ENCODE peak calls at places on chromosomes 5 and 9, in nine cellular contexts. G is CD8-positive, alpha-beta T cell; P is heart right ventricle; T is Karpas-422; K is effector memory CD4-positive, alpha-beta T cell; W is tibial artery; H is heart left ventricle; O is CD4-positive, alpha-beta memory T cell; X is aorta. C is an unnamed sample. For H3K27me3 and H3K36me3, the result is how much of the 10 kb centered on the place peaks cover.

GRCh38 chr5:54738118-54738972 is 220.8 kb downstream of the SNX18 start:
- DNase-seq in H (peak), K (no peak), G (no peak), X (peak), P (peak), T (no peak), O (no peak), W (peak), C (no peak)

GRCh38 chr5:179451813-179452196 is 98.5 kb upstream of the RUFY1 start:
- DNase-seq in H (no peak), G (no peak), K (no peak), O (no peak), W (no peak), P (no peak), T (no peak), X (no peak), C (no peak)

GRCh38 chr5:125126050-125126449 is 379.6 kb upstream of the ZNF608 start:
- DNase-seq in O (no peak), W (no peak), T (no peak), X (no peak), P (no peak), H (no peak), G (no peak), K (no peak), C (no peak)

GRCh38 chr5:127080001-127080478 is 6.7 kb upstream of the C5orf63 start:
- DNase-seq in P (no peak), K (no peak), H (no peak), O (no peak), X (no peak), T (no peak), W (peak), G (no peak), C (peak)

GRCh38 chr5:178290376-178290775 is 57.8 kb upstream of the PHYKPL start:
- DNase-seq in T (no peak), W (no peak), K (no peak), P (no peak), H (no peak), G (no peak), X (peak), O (no peak), C (no peak)

GRCh38 chr5:54443264-54443663 is 12.2 kb upstream of the HSPB3 start:
- DNase-seq in W (no peak), G (no peak), P (peak), H (no peak), K (no peak), O (no peak), X (no peak), T (peak), C (peak)

GRCh38 chr5:91521313-91521712 is 138.2 kb upstream of the ARRDC3 start:
- DNase-seq in P (no peak), G (no peak), K (no peak), X (no peak), O (no peak), T (no peak), W (no peak), H (no peak), C (no peak)

GRCh38 chr9:111237447-111237846 is 92.6 kb downstream of the OR2K2 start:
- DNase-seq in P (no peak), O (no peak), K (no peak), T (no peak), H (no peak), W (no peak), X (no peak), G (no peak), C (no peak)

GRCh38 chr9:32251539-32251938 is 132.9 kb upstream of the ACO1 start:
- DNase-seq in W (no peak), P (peak), H (peak), O (peak), G (peak), K (no peak), T (peak), X (no peak), C (peak)

GRCh38 chr5:61362796-61363364 is 30.8 kb downstream of the ZSWIM6 start:
- DNase-seq in W (no peak), T (peak), X (no peak), H (no peak), P (no peak), K (no peak), O (no peak), G (no peak), C (no peak)

GRCh38 chr5:90909091-90909503 is 350.5 kb downstream of the ADGRV1 start:
- DNase-seq in G (no peak), K (no peak), X (no peak), W (no peak), H (no peak), O (no peak), P (peak), T (no peak), C (no peak)

GRCh38 chr9:92711146-92711545 is 41.2 kb upstream of the IPPK start:
- DNase-seq in G (no peak), X (no peak), H (no peak), T (no peak), P (no peak), K (no peak), W (no peak), O (no peak), C (no peak)

GRCh38 chr5:124677999-124678385 is 68.4 kb downstream of the ZNF608 start:
- DNase-seq in W (no peak), P (no peak), X (no peak), K (no peak), G (no peak), T (no peak), H (no peak), O (no peak), C (no peak)

GRCh38 chr9:135215571-135216161 is 128.2 kb downstream of the OLFM1 start:
- DNase-seq in W (no peak), G (no peak), X (peak), O (no peak), T (no peak), K (no peak), H (peak), P (peak), C (no peak)
- H3K27me3 ChIP-seq in W (under half), G (under half), X (under half), O (under half), T (under half), K (under half), H (under half), P (under half), C (under half)

GRCh38 chr5:78908173-78908901 is 76.8 kb downstream of the ARSB start:
- DNase-seq in W (peak), K (no peak), T (no peak), P (peak), X (no peak), G (no peak), O (no peak), H (peak), C (peak)
- H3K4me3 ChIP-seq in W (peak), K (no peak), T (no peak), P (peak), X (peak), G (no peak), O (no peak), H (peak), C (no peak)

GRCh38 chr5:69007726-69008368 is 86.0 kb upstream of the SLC30A5 start:
- DNase-seq in O (peak), K (peak), G (peak), X (peak), H (peak), P (peak), W (peak), T (peak), C (peak)

GRCh38 chr5:69001605-69002004 is 92.2 kb upstream of the SLC30A5 start:
- DNase-seq in X (no peak), O (no peak), G (no peak), P (no peak), T (no peak), K (no peak), H (no peak), W (no peak), C (no peak)

GRCh38 chr5:69006030-69006429 is 87.8 kb upstream of the SLC30A5 start:
- DNase-seq in H (no peak), O (no peak), P (no peak), G (no peak), T (no peak), X (no peak), K (no peak), W (no peak), C (no peak)

GRCh38 chr5:69007086-69007672 is 86.6 kb upstream of the SLC30A5 start:
- DNase-seq in W (no peak), P (no peak), O (no peak), X (no peak), G (no peak), T (no peak), K (no peak), H (no peak), C (no peak)

DNA sequence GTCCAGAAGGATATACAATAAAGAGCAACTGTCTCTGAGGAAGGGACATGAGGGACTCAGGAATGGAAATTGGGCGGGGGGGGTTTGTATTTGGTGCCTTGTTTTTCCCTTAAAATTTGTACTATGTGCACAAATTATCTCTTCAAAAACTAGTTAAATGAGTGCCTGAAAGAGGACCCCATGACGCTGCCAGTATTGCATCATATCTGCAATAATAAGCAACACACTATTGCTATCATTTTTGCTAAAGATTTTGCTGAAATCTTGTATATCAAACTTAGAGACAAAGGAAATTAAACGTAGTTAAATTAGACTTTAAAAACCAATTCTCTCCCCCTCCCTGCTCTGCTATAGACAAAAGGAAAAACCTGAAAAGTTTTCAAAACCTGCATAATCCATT is 89.7 kb upstream of the SLC30A5 start:
- DNase-seq in W (no peak), X (no peak), G (no peak), O (no peak), K (no peak), P (no peak), H (no peak), T (no peak), C (no peak)
- H3K36me3 ChIP-seq in W (under half), X (under half), G (under half), O (under half), K (under half), P (under half), H (under half), T (under half), C (under half)

GRCh38 chr5:132677191-132677590 is 3.4 kb downstream of the IL4 start:
- DNase-seq in P (no peak), G (peak), H (no peak), T (no peak), W (peak), X (peak), K (no peak), O (no peak), C (peak)

GRCh38 chr5:132675936-132676689 is 2.3 kb downstream of the IL4 start:
- DNase-seq in K (no peak), H (no peak), G (peak), T (no peak), O (no peak), P (no peak), W (no peak), X (no peak), C (no peak)

GRCh38 chr5:132677682-132678400 is 4.1 kb downstream of the IL4 start:
- DNase-seq in H (no peak), P (no peak), K (no peak), X (no peak), G (peak), W (no peak), O (no peak), T (no peak), C (peak)

GRCh38 chr5:132673939-132674630 is at the start of gene IL4:
- DNase-seq in T (no peak), K (no peak), G (peak), W (no peak), P (no peak), H (no peak), O (no peak), X (no peak), C (no peak)

GRCh38 chr5:132674671-132675506 is 1.1 kb downstream of the IL4 start:
- DNase-seq in W (no peak), G (peak), H (no peak), O (no peak), K (no peak), P (no peak), X (no peak), T (no peak), C (peak)
- H3K27me3 ChIP-seq in W (under half), G (under half), H (under half), O (under half), K (under half), P (under half), X (under half), T (under half), C (under half)

GRCh38 chr5:73748510-73749410 is 122.8 kb downstream of the ARHGEF28 start:
- DNase-seq in T (no peak), P (peak), K (no peak), X (no peak), G (no peak), W (no peak), H (peak), O (no peak), C (no peak)
- H3K4me3 ChIP-seq in T (no peak), P (peak), K (no peak), X (no peak), G (no peak), W (no peak), H (no peak), O (no peak), C (no peak)

GRCh38 chr5:1821862-1822261 is 20.7 kb downstream of the NDUFS6 start:
- DNase-seq in P (no peak), X (peak), T (no peak), O (no peak), G (no peak), H (peak), W (no peak), K (no peak), C (no peak)
- H3K36me3 ChIP-seq in P (under half), X (under half), T (under half), O (under half), G (under half), H (half or more), W (under half), K (under half), C (under half)

DNA sequence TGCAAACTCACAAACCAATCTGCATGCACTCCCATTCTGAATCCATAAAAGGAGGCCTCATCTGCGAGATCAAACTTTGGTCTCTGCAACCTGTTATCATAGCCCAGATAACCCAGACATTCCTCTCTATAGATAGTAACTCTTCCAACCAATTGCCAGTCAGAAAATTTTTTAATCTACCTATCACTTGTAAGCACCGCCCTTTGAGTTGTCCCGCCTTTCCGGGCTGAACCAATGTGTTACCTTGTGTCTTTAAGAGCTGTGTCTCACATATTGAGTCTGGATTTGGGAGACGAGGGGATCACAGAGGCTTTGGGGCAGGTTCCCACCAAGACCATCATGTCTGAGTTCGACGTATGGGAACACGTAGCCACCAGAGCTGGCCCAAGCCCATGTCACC is 91.1 kb upstream of the PPP1R26 start:
- DNase-seq in O (no peak), P (no peak), W (no peak), H (no peak), T (peak), X (no peak), K (no peak), G (no peak), C (no peak)
- H3K27me3 ChIP-seq in O (under half), P (under half), W (under half), H (under half), T (under half), X (under half), K (under half), G (under half), C (under half)